ENCODE peak calls at places on chromosome 18, in four cellular contexts. N, A, F and R are unnamed samples.

GRCh38 chr18:39389800-39390379 is 1824.3 kb upstream of the CELF4 start:
- DNase-seq in F (no peak), N (peak), A (no peak), R (no peak)

GRCh38 chr18:7601249-7601620 is 34.1 kb downstream of the PTPRM start:
- DNase-seq in F (no peak), A (no peak), N (peak), R (no peak)

GRCh38 chr18:48297139-48297538 is 112.0 kb downstream of the ZBTB7C start:
- DNase-seq in N (no peak), F (no peak), A (no peak), R (no peak)

GRCh38 chr18:44793186-44793585 is 112.5 kb downstream of the SETBP1 start:
- DNase-seq in N (no peak), F (no peak), A (no peak), R (no peak)

GRCh38 chr18:31217038-31217437 is 54.4 kb upstream of the DSC1 start:
- DNase-seq in A (no peak), F (no peak), N (peak), R (no peak)

GRCh38 chr18:7413906-7414305 is 153.2 kb upstream of the PTPRM start:
- DNase-seq in F (no peak), A (no peak), N (no peak), R (no peak)

GRCh38 chr18:74505776-74506175 is 9.6 kb downstream of the CNDP2 start:
- DNase-seq in A (peak), F (no peak), N (peak), R (no peak)

GRCh38 chr18:23479829-23480505 is 23.3 kb upstream of the RMC1 start:
- DNase-seq in N (no peak), F (no peak), A (no peak), R (no peak)

GRCh38 chr18:37476182-37476581 is 89.4 kb downstream of the CELF4 start:
- DNase-seq in N (peak), F (peak), A (no peak), R (no peak)

GRCh38 chr18:58657081-58657480 is 14.2 kb upstream of the MALT1 start:
- DNase-seq in N (no peak), F (no peak), A (no peak), R (no peak)

GRCh38 chr18:10131783-10132381 is 218.1 kb downstream of the VAPA start:
- DNase-seq in A (peak), N (peak), F (no peak), R (no peak)

GRCh38 chr18:22280453-22280750 is 111.0 kb downstream of the GATA6 start:
- DNase-seq in A (no peak), N (no peak), F (no peak), R (no peak)

GRCh38 chr18:10530852-10531251 is 5.0 kb downstream of the NAPG start:
- DNase-seq in N (no peak), F (no peak), A (no peak), R (no peak)

GRCh38 chr18:74013955-74014354 is 133.7 kb downstream of the FBXO15 start:
- DNase-seq in N (no peak), F (no peak), A (no peak), R (no peak)

GRCh38 chr18:56200381-56200831 is 438.0 kb downstream of the TXNL1 start:
- DNase-seq in A (no peak), N (no peak), F (no peak), R (no peak)

GRCh38 chr18:70422061-70422965 is 133.5 kb downstream of the SOCS6 start:
- DNase-seq in A (no peak), F (no peak), N (no peak), R (no peak)

GRCh38 chr18:48563027-48563426 is 24.2 kb downstream of the CTIF start:
- DNase-seq in A (no peak), F (no peak), N (peak), R (no peak)

GRCh38 chr18:49795612-49796552 is 17.5 kb downstream of the ACAA2 start:
- DNase-seq in N (no peak), A (no peak), F (no peak), R (no peak)

GRCh38 chr18:35526476-35527120 is 28.8 kb upstream of the INO80C start:
- DNase-seq in A (no peak), F (no peak), N (peak), R (no peak)

GRCh38 chr18:2495381-2495780 is 75.9 kb downstream of the METTL4 start:
- DNase-seq in N (no peak), A (no peak), F (no peak), R (no peak)

GRCh38 chr18:52288403-52289004 is 51.5 kb upstream of the DCC start:
- DNase-seq in F (no peak), N (peak), A (no peak), R (no peak)

GRCh38 chr18:6682437-6683111 is 46.9 kb upstream of the ARHGAP28 start:
- DNase-seq in A (no peak), F (no peak), N (no peak), R (no peak)

GRCh38 chr18:75201273-75201898 is 7.6 kb downstream of the PTGR3 start:
- DNase-seq in A (no peak), N (no peak), F (no peak), R (no peak)

GRCh38 chr18:1092228-1092627 is 187.6 kb downstream of the ADCYAP1 start:
- DNase-seq in F (no peak), N (peak), A (no peak), R (no peak)

GRCh38 chr18:58144671-58145285 is 100.8 kb downstream of the NEDD4L start:
- DNase-seq in F (no peak), A (no peak), N (no peak), R (no peak)